ENCODE peak calls at places on chromosomes 2 and 18, in eight cellular contexts. E, I, W, R, T, Z, D and C are unnamed samples.
A peak's percentile ranks its signal among the peaks of the same experiment; 100 is the strongest.

GRCh38 chr2:35989523-35989922 is 366.1 kb upstream of the CRIM1 start:
- DNase-seq in Z (no peak), W (no peak), T (no peak), E (no peak), I (no peak), R (no peak), D (no peak), C (no peak)

GRCh38 chr2:99857867-99858444 is 284.4 kb downstream of the AFF3 start:
- DNase-seq in T (no peak), Z (no peak), E (no peak), I (no peak), W (no peak), R (no peak), D (no peak), C (no peak)

GRCh38 chr2:238863231-238863630 is 15.3 kb downstream of the TWIST2 start:
- DNase-seq in Z (no peak), I (no peak), E (peak; percentile 71), R (no peak), D (no peak), T (no peak), W (no peak), C (no peak)

GRCh38 chr2:28534817-28535216 is 39.0 kb downstream of the PLB1 start:
- DNase-seq in T (no peak), W (no peak), R (no peak), I (no peak), Z (no peak), E (no peak), D (no peak), C (no peak)

GRCh38 chr2:48450936-48451602 is 78.9 kb upstream of the STON1 start:
- DNase-seq in Z (peak; percentile 45), I (no peak), D (no peak), R (no peak), W (no peak), T (no peak), E (no peak), C (no peak)

GRCh38 chr2:240395448-240395847 is 40.0 kb upstream of the GPC1 start:
- DNase-seq in Z (no peak), T (no peak), E (no peak), D (peak; percentile 2), W (no peak), I (peak; percentile 4), R (no peak), C (no peak)

GRCh38 chr2:86065512-86065911 is 40.2 kb downstream of the POLR1A start:
- DNase-seq in R (no peak), D (peak; percentile 32), Z (peak; percentile 34), I (no peak), T (no peak), E (no peak), W (no peak), C (no peak)

GRCh38 chr2:86150502-86150901 is 44.5 kb downstream of the PTCD3 start:
- DNase-seq in Z (no peak), W (no peak), E (no peak), R (no peak), D (no peak), I (no peak), T (no peak), C (no peak)

GRCh38 chr2:127003028-127003800 is 103.7 kb downstream of the BIN1 start:
- DNase-seq in I (no peak), R (no peak), E (no peak), W (no peak), D (no peak), T (peak; percentile 48), Z (no peak), C (peak; percentile 29)

GRCh38 chr2:74551942-74552913 is 1.5 kb downstream of the LOXL3 start:
- DNase-seq in E (no peak), D (no peak), W (no peak), I (no peak), T (no peak), Z (no peak), R (no peak), C (no peak)

GRCh38 chr2:45466045-45466444 is 145.0 kb downstream of the SRBD1 start:
- DNase-seq in T (peak; percentile 12), W (no peak), D (no peak), E (no peak), I (no peak), R (no peak), Z (no peak), C (no peak)

GRCh38 chr18:32771871-32772499 is 838 bp downstream of the KLHL14 start:
- DNase-seq in D (no peak), I (no peak), R (no peak), E (no peak), Z (peak; percentile 75), T (no peak), W (no peak), C (no peak)

DNA sequence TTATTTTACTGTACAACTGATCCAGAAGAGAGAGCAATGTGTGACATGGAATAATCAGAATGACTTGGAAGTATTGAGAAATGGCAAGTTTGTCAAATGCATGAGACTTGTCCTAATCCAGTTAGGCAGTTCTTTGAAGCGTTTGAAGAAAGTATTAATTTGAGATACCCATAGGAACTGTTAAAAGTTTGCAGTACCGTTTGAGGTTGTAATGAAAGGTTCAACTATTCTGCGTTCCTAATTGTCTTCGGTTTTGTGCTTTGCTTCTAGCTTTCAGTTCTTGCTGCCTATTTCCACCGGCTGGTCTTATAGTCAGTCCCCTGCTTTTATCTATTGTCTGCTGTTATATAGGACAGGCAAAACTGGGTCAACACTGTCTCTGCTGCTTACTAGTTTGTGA is 41.8 kb downstream of the COX7A2L start:
- DNase-seq in R (no peak), Z (no peak), W (no peak), E (no peak), D (no peak), T (no peak), I (no peak), C (no peak)
- TF ChIP-seq EP300 in R (no peak), Z (no peak), W (no peak), E (no peak), D (no peak), T (no peak), I (no peak), C (no peak)

DNA sequence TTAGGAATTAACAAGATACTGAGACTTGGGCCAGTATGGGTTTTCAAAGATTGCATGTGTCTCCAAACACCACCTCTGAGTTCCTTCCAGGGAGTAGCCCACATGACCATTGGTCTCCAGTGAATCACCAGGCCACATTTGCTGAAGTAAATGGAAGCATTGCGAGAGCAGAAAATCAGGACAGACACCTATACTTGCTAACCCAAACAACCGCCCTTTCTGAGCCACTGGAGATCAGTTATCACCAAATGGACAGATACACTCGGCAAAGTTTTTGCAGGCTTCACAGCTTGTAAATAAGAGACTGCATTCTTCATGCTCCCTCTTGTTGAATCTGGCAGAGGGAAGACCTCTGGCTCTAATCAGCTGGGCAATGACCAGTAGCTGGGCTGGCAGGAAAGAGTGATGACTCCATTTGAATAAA is 41.0 kb downstream of the GATA6 start:
- DNase-seq in I (no peak), Z (no peak), R (no peak), T (no peak), D (no peak), E (no peak), W (no peak), C (no peak)
- TF ChIP-seq EP300 in I (no peak), Z (no peak), R (no peak), T (no peak), D (no peak), E (no peak), W (no peak), C (no peak)

GRCh38 chr18:741931-742512 is 29.6 kb upstream of the ENOSF1 start:
- DNase-seq in I (no peak), T (peak; percentile 69), R (peak; percentile 37), Z (peak; percentile 61), D (no peak), W (no peak), E (no peak), C (no peak)
- TF ChIP-seq EP300 in I (peak; percentile 5), T (no peak), R (no peak), Z (no peak), D (no peak), W (no peak), E (no peak), C (no peak)

GRCh38 chr2:8191427-8191826 is 490.4 kb upstream of the ID2 start:
- DNase-seq in W (no peak), I (no peak), D (no peak), R (no peak), Z (no peak), E (no peak), T (no peak), C (no peak)

GRCh38 chr2:8193146-8193545 is 488.7 kb upstream of the ID2 start:
- DNase-seq in D (no peak), E (no peak), Z (no peak), W (no peak), T (no peak), I (no peak), R (no peak), C (no peak)

GRCh38 chr2:8196311-8196710 is 485.5 kb upstream of the ID2 start:
- DNase-seq in W (no peak), D (no peak), T (no peak), Z (no peak), R (no peak), E (no peak), I (no peak), C (no peak)

GRCh38 chr2:8197101-8197500 is 484.8 kb upstream of the ID2 start:
- DNase-seq in R (no peak), D (no peak), Z (no peak), W (no peak), E (no peak), I (no peak), T (no peak), C (no peak)

DNA sequence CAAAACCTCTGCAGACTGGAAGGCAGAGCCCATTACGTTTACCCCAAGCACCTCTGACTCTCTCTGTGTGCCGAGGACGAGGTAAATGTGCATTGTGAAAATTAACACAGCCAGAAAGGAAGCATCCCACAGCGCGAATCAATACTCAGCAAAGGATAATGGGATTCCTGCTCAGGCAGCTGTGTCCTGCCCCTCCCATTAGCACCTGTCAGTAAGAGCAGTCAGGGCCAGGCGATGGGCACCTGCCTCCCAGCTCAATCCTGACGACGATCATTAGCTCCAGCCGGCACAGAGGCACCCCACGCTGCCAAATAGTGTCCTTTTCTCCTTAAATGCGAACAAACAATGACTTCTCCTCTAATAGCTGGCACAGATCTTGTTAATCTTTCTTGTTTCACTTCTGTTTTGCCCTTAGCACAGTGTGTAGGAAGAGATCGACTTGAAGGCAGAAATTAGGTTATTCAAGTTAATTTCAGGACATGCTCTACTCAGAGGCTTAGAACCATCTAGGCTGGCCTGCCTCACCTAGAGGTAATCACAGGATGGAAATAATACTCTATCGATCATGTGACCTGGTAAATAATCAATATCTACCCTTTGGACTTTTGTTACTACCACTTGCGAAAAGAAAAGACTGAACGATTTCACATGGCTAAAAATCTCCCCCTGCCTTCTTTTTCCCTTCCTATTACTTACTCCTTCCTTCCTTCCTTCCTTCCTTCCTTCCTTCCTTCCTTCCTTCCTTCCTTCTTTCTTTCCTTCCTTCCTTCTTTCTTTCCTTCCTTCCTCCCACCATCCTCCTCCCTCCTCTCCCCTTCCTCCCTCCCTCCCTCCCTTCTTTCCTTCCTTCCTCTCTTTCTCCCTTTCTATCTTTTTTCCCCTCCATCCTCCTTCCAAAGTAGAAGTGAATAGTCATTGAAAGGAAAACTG is 487.9 kb upstream of the ID2 start:
- DNase-seq in I (no peak), T (no peak), E (no peak), Z (no peak), R (no peak), D (no peak), W (no peak), C (no peak)
- TF ChIP-seq EP300 in I (no peak), T (no peak), E (no peak), Z (no peak), R (no peak), D (no peak), W (no peak), C (no peak)